ENCODE peak calls at places on chromosomes 5 and 9, in four cellular contexts. Q is H9, A is H1, M is IMR-90. T is an unnamed sample. For H3K79me1 and H3K4me1, the result is how much of the 10 kb centered on the place peaks cover.

GRCh38 chr5:107277485-107278040 is 393.2 kb downstream of the EFNA5 start:
- DNase-seq in M (no peak), A (no peak), Q (no peak), T (no peak)

GRCh38 chr5:119582987-119583386 is 46.4 kb upstream of the FAM170A start:
- DNase-seq in Q (peak), A (peak), M (no peak), T (no peak)

GRCh38 chr5:151028717-151029116 is 8.3 kb downstream of the GPX3 start:
- DNase-seq in A (no peak), Q (no peak), M (no peak), T (no peak)

GRCh38 chr5:10595678-10596309 is 31.9 kb downstream of the ANKRD33B start:
- DNase-seq in Q (no peak), A (no peak), M (peak), T (peak)

GRCh38 chr5:146337264-146337904 is 1.3 kb upstream of the POU4F3 start:
- DNase-seq in Q (peak), A (no peak), M (no peak), T (no peak)

GRCh38 chr5:123512631-123513461 is 869 bp downstream of the CSNK1G3 start:
- DNase-seq in M (peak), A (no peak), Q (peak), T (peak)

GRCh38 chr9:6133346-6134063 is 82.1 kb upstream of the IL33 start:
- DNase-seq in A (no peak), M (no peak), Q (no peak), T (no peak)

GRCh38 chr9:106583751-106584150 is 279.2 kb upstream of the ZNF462 start:
- DNase-seq in M (no peak), A (no peak), Q (no peak), T (no peak)

GRCh38 chr5:96703985-96704384 is 41.8 kb downstream of the CAST start:
- DNase-seq in Q (no peak), A (no peak), M (peak), T (peak)

GRCh38 chr9:98339987-98340564 is 84.6 kb upstream of the TBC1D2 start:
- DNase-seq in A (no peak), M (no peak), Q (no peak), T (no peak)

GRCh38 chr9:128122809-128123175 is 4.7 kb downstream of the PTGES2 start:
- DNase-seq in A (no peak), Q (no peak), M (no peak), T (no peak)

GRCh38 chr5:89816038-89816437 is 593.5 kb downstream of the CETN3 start:
- DNase-seq in A (no peak), M (no peak), Q (no peak), T (no peak)

GRCh38 chr5:61162832-61163567 is 732 bp upstream of the SMIM15 start:
- DNase-seq in M (peak), A (peak), Q (no peak), T (peak)

GRCh38 chr9:88280816-88281382 is 107.3 kb upstream of the SPIN1 start:
- DNase-seq in A (peak), M (peak), Q (peak), T (peak)

GRCh38 chr5:74595143-74595915 is 45.2 kb downstream of the ENC1 start:
- DNase-seq in M (peak), A (peak), Q (no peak), T (peak)

DNA sequence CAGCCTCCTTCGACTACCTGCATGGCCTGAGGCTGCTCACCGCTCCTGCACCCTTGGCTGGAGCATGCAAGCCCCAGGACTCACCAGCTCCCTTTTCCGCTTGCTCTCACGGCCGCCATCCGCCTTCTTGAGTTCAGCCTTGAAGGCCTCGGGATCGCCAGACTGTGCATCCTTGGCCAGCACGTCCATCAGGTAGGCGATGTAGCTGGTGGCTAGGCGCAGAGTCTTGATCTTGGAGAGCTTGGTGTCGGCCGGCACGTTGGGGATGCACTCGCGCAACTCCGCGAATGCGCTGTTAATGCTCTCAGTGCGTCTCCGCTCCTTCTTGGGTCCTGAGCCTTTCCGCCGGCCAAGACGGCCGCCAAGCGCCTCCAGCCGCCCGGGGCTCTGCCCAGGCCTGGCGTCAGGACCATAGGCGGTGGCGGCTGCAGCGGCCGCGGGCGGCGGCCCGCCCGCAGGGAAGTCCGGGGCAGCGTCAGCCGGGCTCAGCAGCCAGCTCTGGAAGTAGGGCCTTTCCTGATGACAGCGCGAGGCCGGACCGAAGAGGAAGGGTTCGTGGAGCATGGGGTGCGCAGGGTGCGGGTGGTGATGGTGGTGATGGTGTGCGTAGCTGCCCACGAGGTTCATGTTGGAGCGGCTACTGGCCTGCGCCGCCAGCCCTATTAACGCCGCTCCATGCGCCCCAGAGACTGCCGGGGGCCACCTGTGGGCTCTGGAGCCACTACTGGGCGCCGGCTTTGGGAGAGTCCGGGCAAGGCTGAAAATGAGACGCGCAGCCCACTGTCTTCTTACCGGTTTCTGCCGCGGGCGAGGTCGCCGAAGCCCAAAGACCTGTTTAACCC is 424 bp downstream of the HAND1 start:
- DNase-seq in Q (peak), M (peak), A (no peak), T (peak)
- H3K79me1 ChIP-seq in Q (under half), M (under half), A (under half), T (under half)

GRCh38 chr9:17021379-17021970 is 113.4 kb upstream of the CNTLN start:
- DNase-seq in A (no peak), M (peak), Q (no peak), T (peak)
- H3K4me1 ChIP-seq in A (under half), M (under half), Q (under half), T (under half)

GRCh38 chr5:122350496-122350895 is 38.5 kb downstream of the SNCAIP start:
- DNase-seq in M (no peak), Q (no peak), A (no peak), T (no peak)

GRCh38 chr5:122354293-122354692 is 42.3 kb downstream of the SNCAIP start:
- DNase-seq in Q (peak), A (peak), M (no peak), T (peak)

GRCh38 chr5:122355324-122355723 is 43.3 kb downstream of the SNCAIP start:
- DNase-seq in A (no peak), M (no peak), Q (no peak), T (no peak)

GRCh38 chr5:122351416-122352157 is 39.5 kb downstream of the SNCAIP start:
- DNase-seq in A (no peak), Q (no peak), M (peak), T (peak)

DNA sequence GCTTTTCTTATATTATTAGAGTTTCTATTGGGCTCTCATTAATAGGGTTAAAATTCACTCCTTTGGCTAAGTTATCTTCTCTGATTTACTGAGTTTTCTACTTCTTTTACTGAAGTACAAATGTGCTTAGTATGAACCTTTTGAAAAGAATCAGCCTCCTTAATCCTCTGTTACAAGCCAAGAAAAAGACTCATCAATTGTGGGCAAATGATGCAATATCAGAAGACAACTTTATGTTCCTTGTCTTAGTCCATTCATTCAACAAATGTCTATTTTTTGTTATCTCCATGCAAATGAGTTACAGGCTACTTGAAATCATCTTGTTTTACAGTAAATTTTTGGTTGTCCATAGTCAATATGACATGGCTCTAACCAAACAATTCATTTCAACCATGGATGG is 40.3 kb downstream of the SNCAIP start:
- DNase-seq in Q (no peak), A (no peak), M (peak), T (peak)
- H2AK5ac ChIP-seq in Q (no peak), A (no peak), M (no peak), T (no peak)

GRCh38 chr9:93562157-93562556 is 14.2 kb upstream of the PHF2 start:
- DNase-seq in M (no peak), A (no peak), Q (no peak), T (no peak)

GRCh38 chr9:93558503-93558902 is 17.9 kb upstream of the PHF2 start:
- DNase-seq in Q (no peak), M (no peak), A (no peak), T (no peak)

GRCh38 chr9:93565089-93565488 is 11.3 kb upstream of the PHF2 start:
- DNase-seq in A (no peak), M (no peak), Q (no peak), T (no peak)

GRCh38 chr9:93557366-93558137 is 18.8 kb upstream of the PHF2 start:
- DNase-seq in Q (no peak), A (no peak), M (no peak), T (no peak)

GRCh38 chr9:93560991-93561390 is 15.4 kb upstream of the PHF2 start:
- DNase-seq in Q (no peak), M (no peak), A (no peak), T (no peak)
- H3K79me1 ChIP-seq in Q (under half), M (under half), A (under half), T (under half)

T was measured in mesenchymal stem cell.